ENCODE peak calls at places on chromosomes 5 and 9, in four cellular contexts. X is HepG2, Q is K562, P is HEK293T. M is an unnamed sample.
A peak's percentile ranks its signal among the peaks of the same experiment; 100 is the strongest.

GRCh38 chr9:120579139-120579749 is 723 bp downstream of the CDK5RAP2 start:
- DNase-seq in X (no peak), Q (peak; percentile 45), P (peak; percentile 22), M (no peak)

GRCh38 chr9:106896695-106897094 is 33.7 kb downstream of the ZNF462 start:
- DNase-seq in X (no peak), Q (no peak), P (no peak), M (no peak)

GRCh38 chr5:110751902-110752762 is 13.3 kb downstream of the SLC25A46 start:
- DNase-seq in X (no peak), Q (no peak), P (no peak), M (no peak)

GRCh38 chr9:93090091-93090655 is 5.8 kb upstream of the CARD19 start:
- DNase-seq in X (no peak), Q (no peak), P (no peak), M (no peak)

GRCh38 chr9:135500525-135501260 is at the start of gene MRPS2:
- DNase-seq in X (peak; percentile 78), Q (peak; percentile 94), P (peak; percentile 90), M (peak; percentile 93)

GRCh38 chr9:89405832-89406231 is 87.5 kb downstream of the SECISBP2 start:
- DNase-seq in X (no peak), Q (no peak), P (no peak), M (no peak)

GRCh38 chr9:134304712-134305111 is 21.5 kb upstream of the RXRA start:
- DNase-seq in X (no peak), Q (no peak), P (no peak), M (no peak)

GRCh38 chr5:317086-317811 is 4.3 kb upstream of the AHRR start:
- DNase-seq in X (peak; percentile 53), Q (peak; percentile 73), P (peak; percentile 86), M (peak; percentile 82)

GRCh38 chr9:29160763-29161353 is 1587.6 kb upstream of the C9orf72 start:
- DNase-seq in X (no peak), Q (no peak), P (no peak), M (peak; percentile 22)

GRCh38 chr5:147044868-147045267 is 166.3 kb upstream of the PPP2R2B start:
- DNase-seq in X (no peak), Q (no peak), P (no peak), M (no peak)

GRCh38 chr5:168932400-168932799 is 353.2 kb upstream of the PANK3 start:
- DNase-seq in X (no peak), Q (no peak), P (no peak), M (no peak)

GRCh38 chr9:111198936-111199335 is 131.1 kb downstream of the OR2K2 start:
- DNase-seq in X (no peak), Q (no peak), P (no peak), M (no peak)

GRCh38 chr9:21155501-21155900 is 11.0 kb downstream of the IFNA21 start:
- DNase-seq in X (no peak), Q (no peak), P (no peak), M (no peak)

GRCh38 chr5:10423009-10423408 is 18.7 kb upstream of the ROPN1L start:
- DNase-seq in X (no peak), Q (no peak), P (no peak), M (no peak)

GRCh38 chr5:56307714-56308346 is 74.7 kb upstream of the ANKRD55 start:
- DNase-seq in X (peak; percentile 39), Q (no peak), P (no peak), M (no peak)

GRCh38 chr9:71331603-71332002 is 210.2 kb upstream of the TRPM3 start:
- DNase-seq in X (no peak), Q (no peak), P (no peak), M (no peak)

GRCh38 chr9:130675396-130675795 is 11.0 kb downstream of the PRDM12 start:
- DNase-seq in X (no peak), Q (no peak), P (no peak), M (no peak)

GRCh38 chr5:1744393-1745189 is 55.0 kb downstream of the MRPL36 start:
- DNase-seq in X (no peak), Q (no peak), P (no peak), M (peak; percentile 6)

GRCh38 chr9:107948601-107949000 is 459.0 kb upstream of the KLF4 start:
- DNase-seq in X (no peak), Q (no peak), P (no peak), M (no peak)

GRCh38 chr5:125826214-125826613 is 597.0 kb upstream of the GRAMD2B start:
- DNase-seq in X (no peak), Q (no peak), P (no peak), M (no peak)

GRCh38 chr5:148532962-148533670 is 121.2 kb downstream of the HTR4 start:
- DNase-seq in X (no peak), Q (no peak), P (no peak), M (no peak)

GRCh38 chr9:83240671-83241070 is 177.7 kb upstream of the RASEF start:
- DNase-seq in X (no peak), Q (no peak), P (no peak), M (no peak)

GRCh38 chr5:963673-964531 is 44.7 kb upstream of the NKD2 start:
- DNase-seq in X (no peak), Q (peak; percentile 85), P (no peak), M (no peak)

GRCh38 chr5:98614341-98614740 is 159.1 kb upstream of the RGMB start:
- DNase-seq in X (no peak), Q (no peak), P (no peak), M (no peak)

DNA sequence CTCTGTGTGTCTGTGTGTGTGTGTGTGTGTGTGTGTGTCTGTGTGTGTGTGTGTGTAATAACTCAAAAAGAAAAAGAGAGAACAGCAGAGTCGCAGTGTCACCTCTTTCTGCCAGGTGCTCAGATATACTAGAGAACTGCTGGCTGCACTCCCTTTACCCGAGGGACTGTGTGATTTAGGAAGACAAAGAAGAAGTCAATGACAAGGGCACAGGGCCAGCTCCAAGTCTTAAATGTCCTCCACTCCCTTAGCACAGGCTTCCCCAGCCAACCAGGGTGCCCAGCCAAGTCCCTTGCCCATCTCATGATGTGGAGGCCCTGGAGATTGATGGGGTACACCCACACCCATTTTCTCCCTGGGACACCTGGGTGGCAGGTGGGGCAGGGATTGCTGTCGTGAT is 8.7 kb downstream of the CCNJL start:
- DNase-seq in X (no peak), Q (no peak), P (no peak), M (no peak)
- TF ChIP-seq ELF4 in X (no peak), Q (no peak), P (no peak), M (no peak)

DNA sequence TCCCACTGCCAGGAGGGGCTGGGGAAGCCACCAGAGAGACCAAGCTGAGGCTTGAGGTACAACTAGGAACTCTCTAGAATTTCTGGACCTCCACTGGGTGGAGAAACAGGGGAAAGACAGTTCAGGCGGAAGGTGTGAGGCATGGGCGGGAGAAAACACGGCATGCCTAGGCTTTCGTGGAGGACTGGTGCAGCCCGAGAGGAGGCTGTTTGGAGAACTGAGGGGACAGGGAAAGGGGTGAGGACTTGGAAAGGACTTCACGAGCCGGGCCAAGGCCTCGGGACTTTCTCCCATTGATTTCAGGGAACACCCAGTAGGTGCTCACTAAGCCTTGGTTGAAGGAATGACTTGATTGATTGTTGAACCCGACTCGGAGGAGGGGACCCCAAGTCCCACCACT is 9.5 kb upstream of the ADGRD2 start:
- DNase-seq in X (no peak), Q (no peak), P (no peak), M (no peak)
- TF ChIP-seq ELF4 in X (no peak), Q (no peak), P (no peak), M (no peak)

GRCh38 chr5:114305402-114306207 is 56.3 kb upstream of the KCNN2 start:
- DNase-seq in X (peak; percentile 1), Q (no peak), P (peak; percentile 16), M (no peak)
- TF ChIP-seq ELF4 in X (no peak), Q (no peak), P (no peak), M (no peak)

GRCh38 chr5:16854351-16854750 is 81.7 kb downstream of the MYO10 start:
- DNase-seq in X (no peak), Q (no peak), P (no peak), M (no peak)
- TF ChIP-seq ELF4 in X (no peak), Q (no peak), P (no peak), M (no peak)

DNA sequence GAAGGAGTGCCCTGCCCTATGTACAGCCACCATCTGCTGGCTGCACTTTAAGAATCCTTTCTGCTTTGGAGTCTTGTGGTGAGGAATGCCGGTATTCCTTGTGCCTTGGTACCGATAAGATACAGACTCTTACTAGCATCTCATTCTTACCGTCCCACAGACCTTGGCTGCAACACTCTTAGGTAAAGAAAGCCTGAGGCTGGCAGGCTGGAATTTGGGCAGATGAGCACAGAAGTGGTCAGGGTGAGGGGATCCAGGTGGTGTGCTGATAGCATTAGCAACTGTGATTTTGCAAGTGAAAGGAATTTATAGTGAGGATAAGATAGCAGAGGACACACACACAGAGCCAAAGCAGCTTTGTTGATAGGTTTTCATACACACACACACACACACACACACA is 198.1 kb downstream of the ENC1 start:
- DNase-seq in X (no peak), Q (no peak), P (no peak), M (peak; percentile 17)
- TF ChIP-seq ELF4 in X (no peak), Q (no peak), P (no peak), M (no peak)

GRCh38 chr5:31783246-31783645 is 144.3 kb downstream of the PDZD2 start:
- DNase-seq in X (no peak), Q (no peak), P (no peak), M (no peak)
- TF ChIP-seq ELF4 in X (no peak), Q (no peak), P (no peak), M (no peak)

GRCh38 chr9:12813960-12814876 is 39.4 kb downstream of the LURAP1L start:
- DNase-seq in X (peak; percentile 92), Q (no peak), P (peak; percentile 35), M (no peak)
- TF ChIP-seq ELF4 in X (no peak), Q (no peak), P (no peak), M (no peak)

GRCh38 chr5:161403996-161404395 is 142.5 kb downstream of the GABRB2 start:
- DNase-seq in X (no peak), Q (no peak), P (no peak), M (no peak)
- TF ChIP-seq ELF4 in X (no peak), Q (no peak), P (no peak), M (no peak)

GRCh38 chr5:67031689-67032088 is 164.9 kb downstream of the CD180 start:
- DNase-seq in X (no peak), Q (no peak), P (no peak), M (no peak)
- TF ChIP-seq ELF4 in X (no peak), Q (no peak), P (no peak), M (no peak)